ENCODE peak calls at places on chromosomes 5 and 9, in four cellular contexts. I is coronary artery, Q is neural progenitor cell, H is pancreas. K is an unnamed sample.

GRCh38 chr9:27086818-27087680 is 22.0 kb upstream of the TEK start:
- DNase-seq in I (no peak), Q (no peak), H (no peak), K (no peak)

GRCh38 chr5:80181618-80182211 is 74.1 kb downstream of the SERINC5 start:
- DNase-seq in I (no peak), Q (no peak), H (no peak), K (no peak)

GRCh38 chr9:83620841-83621636 is 1.9 kb upstream of the IDNK start:
- DNase-seq in I (no peak), Q (peak; percentile 78), H (no peak), K (no peak)

GRCh38 chr5:124660229-124661093 is 86.0 kb downstream of the ZNF608 start:
- DNase-seq in I (no peak), Q (peak; percentile 22), H (no peak), K (no peak)

GRCh38 chr9:9998491-9999287 is 614.1 kb downstream of the PTPRD start:
- DNase-seq in I (no peak), Q (peak; percentile 59), H (no peak), K (no peak)

GRCh38 chr5:79697222-79698164 is 7.9 kb downstream of the CMYA5 start:
- DNase-seq in I (no peak), Q (no peak), H (no peak), K (no peak)

GRCh38 chr9:37290881-37291485 is 131.5 kb upstream of the GRHPR start:
- DNase-seq in I (no peak), Q (no peak), H (no peak), K (no peak)

GRCh38 chr9:76415731-76416130 is 21.5 kb upstream of the RFK start:
- DNase-seq in I (no peak), Q (no peak), H (no peak), K (no peak)

GRCh38 chr9:127279717-127280285 is 15.2 kb downstream of the GARNL3 start:
- DNase-seq in I (no peak), Q (no peak), H (no peak), K (no peak)

GRCh38 chr5:111194925-111195324 is 29.3 kb upstream of the CAMK4 start:
- DNase-seq in I (no peak), Q (no peak), H (no peak), K (no peak)

GRCh38 chr5:52859619-52860018 is 71.9 kb downstream of the ITGA1 start:
- DNase-seq in I (no peak), Q (no peak), H (no peak), K (no peak)

GRCh38 chr5:96402500-96402899 is 30.5 kb downstream of the PCSK1 start:
- DNase-seq in I (no peak), Q (no peak), H (no peak), K (no peak)

GRCh38 chr5:132013711-132014110 is 2.3 kb upstream of the ACSL6 start:
- DNase-seq in I (peak; percentile 54), Q (no peak), H (peak; percentile 39), K (peak; percentile 69)

GRCh38 chr9:35658144-35658893 is at the start of gene CCDC107:
- DNase-seq in I (no peak), Q (peak; percentile 94), H (peak; percentile 93), K (peak; percentile 97)

GRCh38 chr9:35659340-35659739 is 1.2 kb downstream of the CCDC107 start:
- DNase-seq in I (no peak), Q (no peak), H (no peak), K (no peak)

GRCh38 chr9:35657327-35658143 is at the start of gene RMRP:
- DNase-seq in I (peak; percentile 99), Q (peak; percentile 98), H (peak; percentile 99), K (peak; percentile 99)

GRCh38 chr9:35656841-35657326 is 935 bp downstream of the RMRP start:
- DNase-seq in I (no peak), Q (no peak), H (no peak), K (no peak)

DNA sequence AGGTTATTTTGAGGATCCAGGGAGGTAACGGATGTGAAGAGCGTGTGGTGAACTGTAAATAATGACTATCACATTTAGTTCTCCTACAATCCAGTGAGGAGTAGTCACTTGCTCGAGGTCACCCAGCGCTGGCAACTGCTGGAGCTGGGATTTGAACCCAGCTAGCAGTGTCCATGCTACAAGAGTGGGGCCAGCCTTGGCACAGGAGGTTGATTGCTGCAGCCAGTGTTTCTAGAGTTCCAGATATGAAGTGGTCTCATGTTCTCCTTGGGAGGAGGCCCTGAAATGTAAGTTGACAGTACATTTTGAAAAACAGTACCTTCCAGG is 765 bp downstream of the CCDC107 start:
- DNase-seq in I (no peak), Q (peak; percentile 47), H (no peak), K (no peak)
- TF ChIP-seq CTCF in I (no peak), Q (no peak), H (no peak), K (no peak)

DNA sequence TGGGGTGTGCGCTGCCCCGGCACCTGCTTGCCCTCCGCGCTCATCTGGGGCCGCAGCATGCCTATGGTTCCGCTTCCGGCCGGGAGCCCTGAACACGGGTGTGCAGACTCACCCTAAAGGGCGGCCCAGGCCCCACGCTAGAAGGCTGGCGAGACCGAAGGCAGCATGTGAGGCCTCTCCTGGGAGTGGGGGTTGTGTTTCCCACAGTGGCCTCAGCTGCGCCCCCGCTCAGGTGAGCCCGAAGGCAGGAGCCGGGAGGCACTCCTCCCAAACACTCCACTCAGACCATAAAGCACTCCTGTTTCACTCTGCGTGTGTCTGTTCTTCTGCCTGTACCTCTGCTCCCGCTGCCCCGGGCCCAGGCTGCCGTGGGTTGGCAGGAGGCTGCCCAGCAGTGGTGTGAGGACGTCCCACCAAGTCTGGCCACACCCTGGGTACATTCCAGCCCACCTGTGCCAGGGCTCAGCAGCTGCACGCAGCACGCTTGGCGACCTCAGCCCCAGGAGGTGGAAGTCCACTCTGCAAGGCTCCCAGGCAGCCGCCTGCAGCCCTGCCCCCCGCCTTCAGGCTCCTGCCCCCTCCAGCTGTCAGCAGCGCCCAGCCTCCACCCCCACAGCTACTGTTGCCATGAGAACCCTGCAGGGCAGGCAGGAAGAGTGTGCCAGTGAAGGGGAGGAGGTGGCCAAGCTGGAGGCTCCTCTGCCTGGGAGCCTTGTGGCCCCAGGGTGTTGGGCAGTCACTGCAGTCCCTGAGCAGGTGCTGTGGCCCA is 1.2 kb upstream of the AJM1 start:
- DNase-seq in I (no peak), Q (peak; percentile 51), H (peak; percentile 94), K (no peak)
- TF ChIP-seq CTCF in I (no peak), Q (no peak), H (no peak), K (no peak)

DNA sequence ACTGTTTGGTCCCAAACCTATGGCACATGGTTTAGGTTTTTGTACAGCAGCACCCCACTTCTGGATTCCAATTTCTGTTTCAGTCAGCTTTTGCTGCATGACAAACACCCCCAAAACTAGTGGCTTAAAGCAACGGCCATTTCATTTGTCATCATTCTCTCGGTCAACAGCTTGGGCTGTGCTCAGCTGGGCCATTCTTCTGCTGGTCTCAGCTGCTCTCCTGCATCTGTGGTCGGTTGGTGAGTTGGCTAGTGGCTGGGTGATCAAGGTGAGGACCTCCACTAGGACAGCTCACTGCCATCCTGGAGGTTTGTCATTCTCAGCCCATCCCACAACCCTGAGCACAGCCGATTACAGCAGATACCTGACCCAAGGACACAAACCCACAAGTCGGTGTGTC is 24.8 kb upstream of the PPP1R26 start:
- DNase-seq in I (no peak), Q (no peak), H (no peak), K (no peak)
- TF ChIP-seq CTCF in I (no peak), Q (no peak), H (no peak), K (no peak)

DNA sequence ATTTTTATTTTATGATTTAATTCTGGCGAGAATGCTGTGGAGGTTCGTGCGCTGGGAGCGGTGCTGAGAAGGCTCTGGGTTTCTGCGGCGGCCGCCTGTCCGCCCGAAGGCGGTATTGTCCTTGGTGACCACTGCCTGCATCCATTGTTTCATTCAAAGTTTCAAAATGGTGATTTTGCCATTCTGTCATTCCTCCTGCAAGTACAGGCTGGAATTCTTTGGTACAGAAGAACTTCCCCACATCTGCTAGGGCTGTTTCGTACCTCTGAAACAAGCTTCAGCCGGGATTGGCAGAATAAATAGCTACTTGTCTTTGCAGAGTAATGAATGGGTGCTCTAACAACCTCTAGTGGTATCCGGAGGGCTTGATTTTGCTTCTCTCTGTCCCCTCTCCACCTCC is 112.6 kb upstream of the CACNA1B start:
- DNase-seq in I (no peak), Q (no peak), H (no peak), K (no peak)
- TF ChIP-seq CTCF in I (no peak), Q (no peak), H (no peak), K (no peak)

DNA sequence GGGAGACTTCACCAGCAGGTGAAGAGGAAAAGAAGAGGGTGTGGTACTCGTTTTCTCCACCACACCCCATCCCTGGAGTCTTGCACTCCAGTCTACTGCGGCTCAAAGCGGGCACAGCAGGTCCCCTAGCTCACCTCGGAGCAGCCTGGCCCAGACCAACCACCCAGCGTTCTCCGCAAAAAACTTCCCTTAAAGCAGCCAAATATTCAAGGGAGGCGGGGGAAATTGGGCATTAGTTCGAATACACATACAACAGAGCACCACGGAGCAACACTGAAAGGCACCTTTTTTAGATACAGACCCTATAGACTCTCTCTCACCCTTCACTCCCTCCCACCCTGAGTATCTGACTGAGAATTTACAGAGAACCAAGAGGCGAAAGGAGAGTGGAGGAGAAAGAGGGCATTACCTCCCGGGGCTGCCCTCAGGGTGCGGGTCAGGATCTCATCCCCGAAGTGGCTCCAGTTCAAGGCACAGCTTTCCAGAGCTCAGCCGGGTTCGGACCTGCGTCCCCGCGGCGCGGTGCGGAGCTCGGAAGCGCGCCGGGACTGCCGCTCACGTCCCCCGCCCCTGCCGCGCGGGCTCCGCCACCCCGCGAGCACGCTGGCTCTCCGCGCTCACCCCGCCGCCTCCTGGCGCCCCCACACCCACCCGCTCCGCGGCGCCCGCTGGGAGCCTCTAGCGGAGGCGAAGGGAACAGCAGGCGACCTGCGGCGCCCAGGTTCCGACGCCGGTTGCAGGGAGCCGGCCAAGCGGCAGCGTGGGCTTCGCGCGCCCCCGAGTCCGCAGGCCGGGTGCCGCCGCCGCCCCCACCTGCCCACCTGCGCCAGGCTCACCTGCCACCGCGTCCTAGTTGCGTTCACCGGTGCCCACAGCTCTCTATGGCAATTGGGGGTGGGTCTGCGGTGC is 1638.7 kb upstream of the C9orf72 start:
- DNase-seq in I (no peak), Q (peak; percentile 84), H (peak; percentile 82), K (no peak)
- TF ChIP-seq CTCF in I (no peak), Q (peak; percentile 76), H (peak; percentile 77), K (peak; percentile 74)